ENCODE peak calls at places on chromosomes 11 and 22, in seven cellular contexts. F is endothelial cell; Z is BE2C; E is Peyer's patch; J is AG09309; A is H9; N is activated CD8-positive, alpha-beta T cell treated with anti-CD3 and anti-CD28 coated beads for 36 hours. B is an unnamed sample.

GRCh38 chr11:71488086-71488967 is 35.3 kb downstream of the NADSYN1 start:
- DNase-seq in F (no peak), E (peak), J (no peak), Z (peak), A (peak), N (no peak), B (no peak)

GRCh38 chr11:57482782-57483569 is 22.6 kb downstream of the RTN4RL2 start:
- DNase-seq in Z (peak), E (peak), F (peak), J (no peak), N (peak), A (peak), B (peak)

GRCh38 chr11:112719736-112720525 is 241.3 kb upstream of the NCAM1 start:
- DNase-seq in N (no peak), A (no peak), E (no peak), Z (no peak), F (no peak), J (no peak), B (no peak)

GRCh38 chr11:60932605-60933346 is 8.5 kb downstream of the TMEM132A start:
- DNase-seq in Z (no peak), E (peak), A (no peak), N (no peak), J (no peak), F (no peak), B (no peak)

GRCh38 chr22:35835267-35835997 is 117.8 kb downstream of the APOL5 start:
- DNase-seq in Z (no peak), E (no peak), J (peak), F (no peak), N (no peak), A (no peak), B (no peak)

GRCh38 chr11:67369275-67369674 is 4.1 kb downstream of the CLCF1 start:
- DNase-seq in F (no peak), Z (no peak), A (no peak), J (no peak), E (no peak), N (no peak), B (no peak)

GRCh38 chr11:47409440-47410403 is 1.3 kb downstream of the SLC39A13 start:
- DNase-seq in N (no peak), F (no peak), J (no peak), A (no peak), Z (no peak), E (no peak), B (no peak)

GRCh38 chr11:1830119-1830499 is 4.7 kb upstream of the SYT8 start:
- DNase-seq in J (no peak), Z (no peak), F (no peak), A (no peak), N (no peak), E (peak), B (no peak)

GRCh38 chr11:2134022-2135010 is 4.9 kb downstream of the IGF2 start:
- DNase-seq in A (no peak), N (no peak), J (no peak), E (no peak), F (no peak), Z (peak), B (no peak)

GRCh38 chr22:35634981-35635540 is 13.2 kb upstream of the APOL6 start:
- DNase-seq in N (no peak), J (no peak), E (no peak), Z (no peak), A (no peak), F (no peak), B (no peak)

GRCh38 chr11:95138448-95138847 is 48.8 kb downstream of the ENDOD1 start:
- DNase-seq in N (no peak), A (no peak), E (no peak), J (no peak), Z (no peak), F (no peak), B (no peak)

GRCh38 chr22:36761553-36762240 is 14.2 kb downstream of the IFT27 start:
- DNase-seq in E (peak), Z (peak), N (no peak), F (no peak), J (no peak), A (peak), B (no peak)

GRCh38 chr11:14506532-14506931 is 6.9 kb upstream of the COPB1 start:
- DNase-seq in F (no peak), E (no peak), N (no peak), J (no peak), A (no peak), Z (no peak), B (no peak)

GRCh38 chr11:126444072-126444471 is 88.6 kb downstream of the ST3GAL4 start:
- DNase-seq in Z (no peak), A (no peak), F (no peak), E (no peak), N (no peak), J (no peak), B (no peak)

GRCh38 chr11:80960331-80961095 is 1519.7 kb upstream of the TENM4 start:
- DNase-seq in A (no peak), J (no peak), F (no peak), Z (no peak), E (no peak), N (no peak), B (no peak)

GRCh38 chr22:24441406-24442351 is 14.3 kb downstream of the ADORA2A start:
- DNase-seq in E (no peak), N (no peak), Z (peak), J (no peak), F (no peak), A (no peak), B (no peak)

GRCh38 chr11:1872267-1872985 is 19.3 kb downstream of the PRR33 start:
- DNase-seq in F (no peak), J (no peak), Z (no peak), E (no peak), A (no peak), N (no peak), B (no peak)

GRCh38 chr22:42925598-42925997 is 68.5 kb upstream of the ARFGAP3 start:
- DNase-seq in A (no peak), F (no peak), J (no peak), E (no peak), Z (no peak), N (peak), B (no peak)

GRCh38 chr11:112655386-112655785 is 305.8 kb upstream of the NCAM1 start:
- DNase-seq in F (no peak), Z (peak), A (no peak), N (no peak), J (peak), E (peak), B (no peak)

GRCh38 chr11:122791836-122792235 is 46.5 kb upstream of the CRTAM start:
- DNase-seq in J (no peak), N (no peak), A (no peak), F (no peak), E (no peak), Z (no peak), B (no peak)

GRCh38 chr11:33266418-33267215 is 9.4 kb downstream of the HIPK3 start:
- DNase-seq in J (peak), A (no peak), Z (no peak), F (peak), N (no peak), E (no peak), B (no peak)

GRCh38 chr11:73072935-73073481 is 69.1 kb downstream of the FCHSD2 start:
- DNase-seq in E (no peak), N (no peak), J (no peak), F (no peak), A (no peak), Z (no peak), B (no peak)

GRCh38 chr11:8671242-8671641 is 11.2 kb downstream of the TRIM66 start:
- DNase-seq in J (peak), A (peak), Z (no peak), F (peak), E (no peak), N (no peak), B (peak)

GRCh38 chr11:96204721-96205459 is 138.1 kb downstream of the MAML2 start:
- DNase-seq in F (no peak), J (no peak), Z (no peak), N (peak), A (no peak), E (no peak), B (no peak)

GRCh38 chr11:133988686-133989410 is 32.1 kb upstream of the IGSF9B start:
- DNase-seq in J (no peak), E (no peak), Z (no peak), F (no peak), A (no peak), N (no peak), B (no peak)

GRCh38 chr11:118917488-118918127 is 8.1 kb downstream of the BCL9L start:
- DNase-seq in F (no peak), N (peak), E (peak), Z (no peak), A (no peak), J (peak), B (no peak)

GRCh38 chr11:78398715-78399114 is 18.9 kb downstream of the GAB2 start:
- DNase-seq in N (no peak), Z (no peak), A (no peak), F (no peak), E (no peak), J (no peak), B (no peak)

GRCh38 chr11:17719940-17720795 is 797 bp downstream of the MYOD1 start:
- DNase-seq in E (no peak), J (no peak), F (peak), A (peak), Z (no peak), N (no peak), B (peak)

GRCh38 chr11:30481385-30481784 is 104.8 kb downstream of the MPPED2 start:
- DNase-seq in J (no peak), Z (no peak), N (no peak), A (no peak), F (no peak), E (no peak), B (no peak)

GRCh38 chr11:33978376-33978775 is 73.2 kb upstream of the CAPRIN1 start:
- DNase-seq in Z (no peak), A (no peak), E (no peak), N (no peak), F (no peak), J (no peak), B (no peak)

GRCh38 chr11:87173185-87174039 is 135.7 kb downstream of the TMEM135 start:
- DNase-seq in J (peak), E (no peak), Z (no peak), N (no peak), A (no peak), F (no peak), B (no peak)

GRCh38 chr11:66112640-66113098 is 42.6 kb downstream of the PACS1 start:
- DNase-seq in N (no peak), J (peak), E (no peak), A (no peak), F (no peak), Z (no peak), B (no peak)

GRCh38 chr11:2448661-2449547 is 4.1 kb downstream of the KCNQ1 start:
- DNase-seq in F (no peak), J (no peak), N (no peak), A (no peak), E (no peak), Z (no peak), B (no peak)

GRCh38 chr11:41309111-41309522 is 150.3 kb downstream of the LRRC4C start:
- DNase-seq in A (no peak), E (no peak), F (no peak), Z (no peak), J (no peak), N (no peak), B (no peak)

GRCh38 chr11:13487661-13488030 is 8.2 kb downstream of the PTH start:
- DNase-seq in A (peak), N (no peak), J (no peak), E (no peak), F (no peak), Z (no peak), B (no peak)

GRCh38 chr11:125457814-125458343 is 38.2 kb downstream of the FEZ1 start:
- DNase-seq in N (no peak), E (no peak), F (no peak), A (no peak), Z (no peak), J (no peak), B (peak)

GRCh38 chr11:100841711-100842407 is 154.8 kb downstream of the ARHGAP42 start:
- DNase-seq in F (no peak), E (no peak), J (no peak), A (no peak), N (no peak), Z (no peak), B (no peak)

GRCh38 chr11:114042234-114042633 is 17.3 kb upstream of the ZBTB16 start:
- DNase-seq in E (no peak), F (no peak), N (no peak), J (no peak), A (no peak), Z (no peak), B (no peak)

GRCh38 chr11:132072044-132072879 is 701.8 kb downstream of the NTM start:
- DNase-seq in F (no peak), E (no peak), N (no peak), J (peak), A (no peak), Z (no peak), B (no peak)

GRCh38 chr22:50266994-50267393 is 3.2 kb downstream of the MAPK11 start:
- DNase-seq in A (no peak), J (no peak), N (no peak), E (no peak), Z (no peak), F (no peak), B (no peak)

GRCh38 chr22:50268655-50269113 is 1.5 kb downstream of the MAPK11 start:
- DNase-seq in A (no peak), J (no peak), F (no peak), Z (no peak), E (no peak), N (no peak), B (no peak)

GRCh38 chr22:50270302-50271010 is at the start of gene MAPK11:
- DNase-seq in E (peak), J (no peak), F (peak), Z (peak), N (peak), A (peak), B (peak)

GRCh38 chr22:50269573-50270301 is 443 bp downstream of the MAPK11 start:
- DNase-seq in F (no peak), A (no peak), Z (peak), J (no peak), N (peak), E (no peak), B (no peak)

GRCh38 chr22:50267591-50268390 is 2.4 kb downstream of the MAPK11 start:
- DNase-seq in F (peak), A (peak), J (no peak), E (peak), N (peak), Z (no peak), B (no peak)
- TF ChIP-seq CTCF in F (no peak), A (peak), J (peak), E (no peak), N (peak), Z (no peak), B (peak)

DNA sequence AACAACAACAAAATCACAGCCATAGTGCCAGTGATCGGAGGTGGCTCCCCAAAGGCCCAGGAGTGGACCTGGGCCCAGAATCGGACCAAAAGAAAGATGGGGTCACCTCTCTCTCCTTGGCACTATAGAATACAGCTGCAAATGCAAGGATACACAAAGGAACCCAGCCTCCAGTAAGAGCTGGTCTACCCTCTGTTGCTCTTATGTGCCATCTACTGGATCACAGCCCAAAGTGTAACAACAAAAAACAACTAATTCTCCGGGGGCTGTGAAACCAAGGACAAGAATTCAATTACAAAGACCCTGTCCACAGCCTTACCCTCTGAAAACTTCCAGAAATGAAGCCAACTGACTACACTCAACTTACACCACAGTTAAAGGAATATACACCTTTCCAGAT is 21.6 kb downstream of the OR8G5 start:
- DNase-seq in A (peak), E (no peak), F (no peak), N (no peak), J (no peak), Z (no peak), B (no peak)
- TF ChIP-seq CTCF in A (peak), E (no peak), F (no peak), N (no peak), J (no peak), Z (peak), B (no peak)

GRCh38 chr22:40387758-40388157 is 17.4 kb downstream of the SGSM3 start:
- DNase-seq in F (no peak), E (peak), A (no peak), N (no peak), Z (no peak), J (no peak), B (no peak)

GRCh38 chr22:40381461-40381860 is 11.1 kb downstream of the SGSM3 start:
- DNase-seq in F (no peak), J (no peak), E (no peak), N (no peak), A (no peak), Z (no peak), B (no peak)

GRCh38 chr22:40388231-40388630 is 17.8 kb downstream of the SGSM3 start:
- DNase-seq in A (no peak), N (no peak), F (no peak), J (no peak), Z (no peak), E (no peak), B (no peak)

GRCh38 chr22:40385041-40385782 is 14.8 kb downstream of the SGSM3 start:
- DNase-seq in A (no peak), E (no peak), N (peak), J (no peak), F (no peak), Z (no peak), B (no peak)

GRCh38 chr22:40383905-40384304 is 13.5 kb downstream of the SGSM3 start:
- DNase-seq in N (no peak), J (peak), A (no peak), E (no peak), Z (no peak), F (no peak), B (no peak)
- TF ChIP-seq CTCF in N (no peak), J (no peak), A (no peak), E (no peak), Z (no peak), F (no peak), B (no peak)

DNA sequence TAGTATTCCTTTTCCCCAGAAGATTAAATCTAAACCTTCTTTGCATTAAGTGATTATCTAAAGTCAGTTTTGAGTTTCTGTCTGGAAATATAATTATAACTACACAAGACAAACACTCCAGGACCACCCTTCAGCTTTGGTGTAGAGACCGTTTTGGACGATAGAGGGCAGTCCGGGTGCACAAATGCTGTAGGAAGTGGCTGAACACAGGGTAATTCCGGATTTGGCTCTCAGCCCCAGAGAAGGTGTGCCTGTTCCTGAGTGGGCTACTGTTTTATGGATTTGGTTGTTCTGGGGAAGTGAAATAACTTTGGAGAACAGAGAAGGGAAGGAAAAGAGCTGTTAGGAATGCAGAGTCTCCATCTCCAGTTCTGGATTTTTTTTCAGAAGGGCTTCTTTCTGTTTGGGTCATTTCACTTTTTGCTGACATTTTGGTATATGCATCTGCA is 14.8 kb downstream of the EXT2 start:
- DNase-seq in N (peak), J (no peak), Z (peak), F (peak), A (peak), E (peak), B (peak)
- TF ChIP-seq CTCF in N (peak), J (peak), Z (peak), F (peak), A (peak), E (peak), B (peak)

GRCh38 chr11:128467610-128468041 is 119.7 kb downstream of the ETS1 start:
- DNase-seq in A (no peak), J (peak), Z (no peak), N (peak), E (peak), F (no peak), B (peak)
- TF ChIP-seq CTCF in A (no peak), J (peak), Z (no peak), N (no peak), E (no peak), F (no peak), B (no peak)

DNA sequence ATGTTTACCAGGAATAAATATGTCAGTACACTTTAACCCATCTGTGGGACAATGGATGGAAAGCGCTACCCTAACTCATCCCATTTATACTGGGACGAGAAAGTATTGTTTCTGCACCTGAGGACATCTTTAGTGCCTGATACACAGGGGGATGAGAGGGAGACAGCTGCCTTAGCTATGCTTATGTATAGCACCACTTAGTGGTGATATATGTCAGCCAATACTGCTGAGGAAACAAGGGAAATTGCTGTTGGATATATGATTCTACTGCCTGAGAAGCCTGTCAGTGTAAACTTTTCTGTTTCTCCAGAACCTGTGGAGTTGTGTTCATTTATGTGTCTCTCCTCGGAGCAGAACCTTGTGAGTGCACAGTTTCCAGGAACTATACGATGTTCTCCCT is 13.3 kb upstream of the CEP295 start:
- DNase-seq in E (no peak), N (no peak), Z (peak), F (no peak), J (no peak), A (no peak), B (no peak)
- TF ChIP-seq CTCF in E (no peak), N (peak), Z (peak), F (no peak), J (peak), A (peak), B (peak)

GRCh38 chr11:4994551-4994950 is at the start of gene OR51L1:
- DNase-seq in N (no peak), E (no peak), A (no peak), Z (no peak), F (no peak), J (no peak), B (no peak)

DNA sequence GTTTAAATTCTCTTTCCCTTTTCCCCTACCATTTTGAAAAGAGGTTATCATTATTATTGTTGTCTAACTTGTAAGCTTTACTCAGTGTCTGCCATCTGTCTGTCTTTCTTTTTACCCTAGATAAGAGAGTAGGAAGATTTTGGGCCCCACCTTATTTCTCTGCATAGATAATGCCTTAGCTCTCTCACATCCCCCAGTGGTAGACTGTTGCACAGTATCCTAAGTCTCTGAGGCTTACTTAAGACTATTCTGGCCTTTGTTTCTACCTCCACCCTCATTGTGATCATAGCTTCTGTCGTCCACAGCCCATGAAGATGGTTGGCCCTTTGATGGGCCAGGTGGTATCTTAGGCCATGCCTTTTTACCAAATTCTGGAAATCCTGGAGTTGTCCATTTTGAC is 3.6 kb upstream of the OR51L1 start:
- DNase-seq in J (no peak), N (no peak), A (no peak), E (no peak), F (no peak), Z (no peak), B (no peak)
- TF ChIP-seq CTCF in J (no peak), N (no peak), A (peak), E (no peak), F (no peak), Z (no peak), B (no peak)